ENCODE peak calls at places on chromosomes 12 and 14, in eight cellular contexts. M is IMR-90; Q is HFFc6; H is neuronal stem cell; A is putamen; Y is activated naive CD4-positive, alpha-beta T cell treated with Interleukin-2 at 50 U/mL for 16 hours; W is EL; X is glutamatergic neuron. B is an unnamed sample.

GRCh38 chr12:46265734-46266133 is 3.1 kb downstream of the SLC38A1 start:
- DNase-seq in Y (no peak), M (no peak), Q (no peak), A (no peak), X (no peak), W (no peak), H (no peak), B (no peak)

GRCh38 chr12:101877816-101878811 is 734 bp downstream of the DRAM1 start:
- DNase-seq in W (peak; percentile 44), Q (no peak), M (no peak), H (no peak), A (no peak), X (peak; percentile 19), Y (no peak), B (no peak)

GRCh38 chr14:97053941-97054340 is 256.8 kb downstream of the VRK1 start:
- DNase-seq in X (no peak), M (no peak), A (no peak), W (no peak), H (no peak), Q (no peak), Y (no peak), B (no peak)

GRCh38 chr14:95409472-95410307 is 90.0 kb upstream of the CLMN start:
- DNase-seq in Y (no peak), W (no peak), H (no peak), Q (no peak), M (no peak), X (no peak), A (peak; percentile 56), B (no peak)

GRCh38 chr12:39972119-39972518 is 133.8 kb downstream of the SLC2A13 start:
- DNase-seq in A (no peak), Y (no peak), H (no peak), W (peak; percentile 2), M (no peak), Q (no peak), X (no peak), B (no peak)

GRCh38 chr12:130649101-130649571 is 67.0 kb downstream of the RIMBP2 start:
- DNase-seq in X (no peak), M (no peak), Q (no peak), W (no peak), Y (no peak), H (no peak), A (no peak), B (no peak)

GRCh38 chr14:104110491-104111209 is 25.1 kb downstream of the ASPG start:
- DNase-seq in H (no peak), X (peak; percentile 11), M (no peak), W (no peak), A (no peak), Q (no peak), Y (no peak), B (no peak)

GRCh38 chr14:84323963-84324362 is 1206.0 kb upstream of the FLRT2 start:
- DNase-seq in H (no peak), Q (no peak), W (no peak), X (no peak), Y (no peak), A (no peak), M (no peak), B (no peak)

GRCh38 chr14:97359391-97359790 is 562.2 kb downstream of the VRK1 start:
- DNase-seq in H (no peak), M (no peak), W (no peak), Q (no peak), Y (no peak), X (peak; percentile 67), A (no peak), B (peak; percentile 69)

GRCh38 chr14:34650786-34651584 is 21.0 kb upstream of the SNX6 start:
- DNase-seq in Q (peak; percentile 99), W (peak; percentile 99), X (no peak), M (peak; percentile 100), Y (no peak), A (no peak), H (no peak), B (no peak)

GRCh38 chr12:127270193-127270592 is 996.8 kb upstream of the TMEM132C start:
- DNase-seq in Y (no peak), X (no peak), W (peak; percentile 88), A (no peak), M (peak; percentile 50), H (no peak), Q (peak; percentile 91), B (no peak)

GRCh38 chr12:55058776-55059175 is 39.0 kb downstream of the NEUROD4 start:
- DNase-seq in H (no peak), Y (no peak), Q (no peak), X (no peak), M (no peak), W (no peak), A (no peak), B (no peak)

GRCh38 chr12:25364529-25365339 is 114.0 kb upstream of the KRAS start:
- DNase-seq in Q (no peak), W (no peak), H (no peak), X (no peak), Y (peak; percentile 62), M (no peak), A (no peak), B (no peak)

GRCh38 chr12:102958073-102958829 is 777 bp downstream of the ASCL1 start:
- DNase-seq in Y (no peak), H (peak; percentile 81), Q (no peak), A (no peak), M (peak; percentile 19), W (peak; percentile 24), X (peak; percentile 83), B (peak; percentile 30)

GRCh38 chr14:89232366-89233070 is 184.5 kb downstream of the FOXN3 start:
- DNase-seq in A (no peak), Y (no peak), X (no peak), H (no peak), M (no peak), W (no peak), Q (no peak), B (peak; percentile 46)

GRCh38 chr12:131840643-131841416 is 12.6 kb downstream of the MMP17 start:
- DNase-seq in X (no peak), A (no peak), Y (no peak), M (no peak), Q (no peak), W (no peak), H (no peak), B (no peak)

GRCh38 chr14:49586673-49587460 is 687 bp upstream of the RPS29 start:
- DNase-seq in A (peak; percentile 65), M (peak; percentile 82), H (peak; percentile 70), W (peak; percentile 74), Q (peak; percentile 86), Y (peak; percentile 66), X (peak; percentile 31), B (peak; percentile 69)

GRCh38 chr12:71164877-71165197 is 7.0 kb upstream of the TSPAN8 start:
- DNase-seq in A (no peak), Y (no peak), Q (no peak), X (no peak), W (no peak), M (no peak), H (no peak), B (no peak)

GRCh38 chr14:73176673-73177072 is 40.4 kb downstream of the PSEN1 start:
- DNase-seq in X (no peak), Y (no peak), Q (no peak), M (no peak), W (no peak), A (no peak), H (no peak), B (no peak)

GRCh38 chr14:61861320-61861865 is 99.2 kb downstream of the SNAPC1 start:
- DNase-seq in M (no peak), A (no peak), W (no peak), Y (no peak), X (no peak), H (no peak), Q (no peak), B (no peak)

GRCh38 chr12:90166012-90166411 is 457.4 kb upstream of the ATP2B1 start:
- DNase-seq in A (peak; percentile 77), M (no peak), H (no peak), Y (no peak), Q (no peak), W (no peak), X (no peak), B (no peak)

GRCh38 chr12:30201301-30202160 is 417.8 kb upstream of the TMTC1 start:
- DNase-seq in X (peak; percentile 12), H (no peak), W (no peak), A (no peak), M (no peak), Y (no peak), Q (no peak), B (no peak)

GRCh38 chr14:23483216-23483854 is 13.8 kb downstream of the NGDN start:
- DNase-seq in W (peak; percentile 9), X (peak; percentile 77), Y (no peak), H (peak; percentile 38), A (peak; percentile 83), Q (no peak), M (peak; percentile 13), B (no peak)

GRCh38 chr12:42960087-42960527 is 370.6 kb upstream of the PRICKLE1 start:
- DNase-seq in W (peak; percentile 21), Q (no peak), H (no peak), A (no peak), X (no peak), M (peak; percentile 2), Y (no peak), B (no peak)

GRCh38 chr14:29243355-29243754 is 476.8 kb downstream of the FOXG1 start:
- DNase-seq in X (no peak), M (peak; percentile 4), H (no peak), Q (peak; percentile 47), A (no peak), Y (no peak), W (peak; percentile 57), B (no peak)

GRCh38 chr14:94048676-94049624 is 22.8 kb downstream of the OTUB2 start:
- DNase-seq in M (no peak), H (no peak), A (no peak), Q (no peak), W (no peak), X (no peak), Y (no peak), B (no peak)

GRCh38 chr12:117052386-117053049 is 46.7 kb downstream of the TESC start:
- DNase-seq in W (no peak), Y (no peak), Q (no peak), M (no peak), X (no peak), A (no peak), H (no peak), B (no peak)

GRCh38 chr14:81396108-81396507 is 4.0 kb downstream of the STON2 start:
- DNase-seq in W (no peak), H (no peak), Y (no peak), A (no peak), Q (no peak), X (no peak), M (no peak), B (no peak)

GRCh38 chr12:51389302-51389999 is 1.8 kb downstream of the GALNT6 start:
- DNase-seq in Q (peak; percentile 50), H (no peak), M (peak; percentile 93), A (no peak), W (peak; percentile 73), Y (no peak), X (no peak), B (no peak)

GRCh38 chr14:20606902-20607242 is 15.7 kb upstream of the RNASE12 start:
- DNase-seq in H (no peak), Y (no peak), W (no peak), Q (no peak), A (no peak), M (no peak), X (no peak), B (no peak)

GRCh38 chr12:120158351-120158750 is 36.2 kb downstream of the GCN1 start:
- DNase-seq in Q (no peak), H (no peak), X (no peak), A (no peak), W (no peak), Y (no peak), M (no peak), B (no peak)

GRCh38 chr14:92493492-92493891 is 20.1 kb upstream of the RIN3 start:
- DNase-seq in Y (no peak), M (no peak), A (no peak), X (no peak), H (no peak), W (no peak), Q (no peak), B (no peak)

GRCh38 chr12:21962236-21962635 is 21.0 kb upstream of the ABCC9 start:
- DNase-seq in X (no peak), H (no peak), M (peak; percentile 79), Q (peak; percentile 13), Y (no peak), W (peak; percentile 92), A (no peak), B (no peak)